ENCODE peak calls at places on chromosome 3, in five cellular contexts. E is H9, K is fibroblast of lung, B is IMR-90, S is colonic mucosa. D is an unnamed sample.

GRCh38 chr3:5205165-5205941 is 17.8 kb downstream of the EDEM1 start:
- DNase-seq in E (no peak), K (peak), B (peak), S (no peak), D (no peak)

GRCh38 chr3:80770106-80771079 is 991.1 kb downstream of the GBE1 start:
- DNase-seq in E (no peak), K (peak), B (no peak), S (no peak), D (no peak)

GRCh38 chr3:61444794-61445193 is 116.6 kb upstream of the PTPRG start:
- DNase-seq in E (no peak), K (no peak), B (no peak), S (no peak), D (no peak)

GRCh38 chr3:140206196-140207040 is 271.4 kb downstream of the CLSTN2 start:
- DNase-seq in E (peak), K (peak), B (peak), S (no peak), D (peak)

GRCh38 chr3:125435231-125435630 is 60.1 kb upstream of the ZNF148 start:
- DNase-seq in E (no peak), K (no peak), B (no peak), S (no peak), D (no peak)

GRCh38 chr3:113773381-113773780 is 26.5 kb downstream of the ATP6V1A start:
- DNase-seq in E (no peak), K (peak), B (peak), S (no peak), D (no peak)

GRCh38 chr3:22713936-22714335 is 489.2 kb upstream of the UBE2E2 start:
- DNase-seq in E (no peak), K (peak), B (peak), S (no peak), D (no peak)

GRCh38 chr3:194133661-194134230 is 2.2 kb upstream of the HES1 start:
- DNase-seq in E (peak), K (peak), B (peak), S (peak), D (peak)

GRCh38 chr3:141129049-141130038 is 78.2 kb downstream of the SPSB4 start:
- DNase-seq in E (no peak), K (no peak), B (no peak), S (no peak), D (no peak)

GRCh38 chr3:31204026-31204795 is 309.8 kb upstream of the GADL1 start:
- DNase-seq in E (no peak), K (no peak), B (no peak), S (no peak), D (no peak)

GRCh38 chr3:108388136-108389132 is 92.1 kb downstream of the HHLA2 start:
- DNase-seq in E (no peak), K (peak), B (no peak), S (no peak), D (no peak)

GRCh38 chr3:65786891-65787290 is 251.8 kb downstream of the MAGI1 start:
- DNase-seq in E (no peak), K (no peak), B (no peak), S (no peak), D (no peak)

GRCh38 chr3:167467848-167468611 is 5.8 kb downstream of the SERPINI2 start:
- DNase-seq in E (no peak), K (no peak), B (no peak), S (no peak), D (no peak)

GRCh38 chr3:12716605-12717121 is 42.4 kb downstream of the TMEM40 start:
- DNase-seq in E (no peak), K (peak), B (peak), S (no peak), D (no peak)

GRCh38 chr3:134363381-134363755 is 10.9 kb downstream of the AMOTL2 start:
- DNase-seq in E (no peak), K (no peak), B (no peak), S (no peak), D (no peak)

GRCh38 chr3:186097663-186098451 is 11.0 kb downstream of the ETV5 start:
- DNase-seq in E (peak), K (peak), B (peak), S (peak), D (peak)

GRCh38 chr3:4712109-4712508 is 219.0 kb downstream of the ITPR1 start:
- DNase-seq in E (no peak), K (peak), B (peak), S (peak), D (no peak)

GRCh38 chr3:136023264-136023978 is 57.9 kb downstream of the PPP2R3A start:
- DNase-seq in E (no peak), K (no peak), B (peak), S (no peak), D (no peak)

GRCh38 chr3:108305484-108306172 is 9.3 kb downstream of the HHLA2 start:
- DNase-seq in E (no peak), K (no peak), B (no peak), S (peak), D (no peak)

GRCh38 chr3:72661115-72661457 is 187.2 kb downstream of the SHQ1 start:
- DNase-seq in E (no peak), K (peak), B (peak), S (peak), D (no peak)

GRCh38 chr3:62300617-62301016 is 72.7 kb downstream of the FEZF2 start:
- DNase-seq in E (no peak), K (no peak), B (no peak), S (no peak), D (no peak)

GRCh38 chr3:71425491-71426071 is 157.9 kb downstream of the FOXP1 start:
- DNase-seq in E (no peak), K (peak), B (peak), S (no peak), D (no peak)

GRCh38 chr3:73292241-73292640 is 230.8 kb downstream of the EBLN2 start:
- DNase-seq in E (no peak), K (no peak), B (no peak), S (no peak), D (no peak)

GRCh38 chr3:185716436-185717090 is 108.3 kb downstream of the IGF2BP2 start:
- DNase-seq in E (no peak), K (no peak), B (no peak), S (peak), D (peak)

GRCh38 chr3:38404286-38404685 is 49.4 kb upstream of the ACVR2B start:
- DNase-seq in E (no peak), K (peak), B (peak), S (peak), D (peak)

GRCh38 chr3:49609314-49609713 is 55.0 kb downstream of the BSN start:
- DNase-seq in E (no peak), K (no peak), B (no peak), S (no peak), D (no peak)

GRCh38 chr3:35422826-35423601 is 216.3 kb upstream of the ARPP21 start:
- DNase-seq in E (no peak), K (peak), B (no peak), S (no peak), D (no peak)

GRCh38 chr3:173397161-173398110 is at the start of gene NLGN1:
- DNase-seq in E (peak), K (peak), B (peak), S (peak), D (peak)

GRCh38 chr3:39473452-39474125 is 6.1 kb downstream of the MOBP start:
- DNase-seq in E (peak), K (no peak), B (no peak), S (no peak), D (peak)

GRCh38 chr3:140276698-140277097 is 341.7 kb downstream of the CLSTN2 start:
- DNase-seq in E (peak), K (peak), B (peak), S (no peak), D (peak)

GRCh38 chr3:80470433-80470832 is 702.6 kb upstream of the ROBO1 start:
- DNase-seq in E (no peak), K (no peak), B (no peak), S (no peak), D (no peak)

GRCh38 chr3:115975353-115975752 is 352.0 kb downstream of the GAP43 start:
- DNase-seq in E (no peak), K (peak), B (peak), S (no peak), D (no peak)

GRCh38 chr3:194675081-194675640 is 3.2 kb upstream of the LSG1 start:
- DNase-seq in E (no peak), K (peak), B (no peak), S (no peak), D (no peak)

GRCh38 chr3:86800116-86800515 is 190.8 kb downstream of the VGLL3 start:
- DNase-seq in E (no peak), K (no peak), B (no peak), S (no peak), D (no peak)

GRCh38 chr3:86792316-86792715 is 198.6 kb downstream of the VGLL3 start:
- DNase-seq in E (no peak), K (peak), B (peak), S (no peak), D (no peak)

GRCh38 chr3:86797946-86798345 is 193.0 kb downstream of the VGLL3 start:
- DNase-seq in E (no peak), K (no peak), B (no peak), S (no peak), D (no peak)

GRCh38 chr3:86793786-86794185 is 197.2 kb downstream of the VGLL3 start:
- DNase-seq in E (no peak), K (peak), B (peak), S (no peak), D (no peak)

GRCh38 chr3:86794336-86795065 is 196.4 kb downstream of the VGLL3 start:
- DNase-seq in E (no peak), K (peak), B (peak), S (no peak), D (no peak)
- H3K27ac ChIP-seq in E (no peak), K (peak), B (peak), S (peak), D (peak)

GRCh38 chr3:11653298-11654055 is 9.8 kb upstream of the VGLL4 start:
- DNase-seq in E (no peak), K (no peak), B (no peak), S (no peak), D (peak)

GRCh38 chr3:11654166-11654565 is 10.5 kb upstream of the VGLL4 start:
- DNase-seq in E (no peak), K (no peak), B (no peak), S (no peak), D (peak)

GRCh38 chr3:11651900-11652299 is 8.2 kb upstream of the VGLL4 start:
- DNase-seq in E (no peak), K (peak), B (peak), S (no peak), D (no peak)

GRCh38 chr3:11658180-11658579 is 14.5 kb upstream of the VGLL4 start:
- DNase-seq in E (no peak), K (no peak), B (no peak), S (no peak), D (no peak)

GRCh38 chr3:11655188-11655928 is 11.6 kb upstream of the VGLL4 start:
- DNase-seq in E (peak), K (no peak), B (no peak), S (no peak), D (peak)
- TF ChIP-seq CTCF in E (peak), K (peak), B (peak), S (no peak), D (peak)

GRCh38 chr3:82496890-82497560 is 735.6 kb upstream of the GBE1 start:
- DNase-seq in E (peak), K (peak), B (no peak), S (no peak), D (peak)

GRCh38 chr3:82494977-82495489 is 733.6 kb upstream of the GBE1 start:
- DNase-seq in E (no peak), K (no peak), B (no peak), S (no peak), D (no peak)

GRCh38 chr3:82493858-82494257 is 732.4 kb upstream of the GBE1 start:
- DNase-seq in E (no peak), K (no peak), B (no peak), S (no peak), D (no peak)

GRCh38 chr3:82495655-82496054 is 734.2 kb upstream of the GBE1 start:
- DNase-seq in E (no peak), K (no peak), B (no peak), S (no peak), D (no peak)

GRCh38 chr3:82498186-82498585 is 736.7 kb upstream of the GBE1 start:
- DNase-seq in E (no peak), K (no peak), B (no peak), S (no peak), D (no peak)
- H3K9ac ChIP-seq in E (no peak), K (no peak), B (no peak), S (no peak), D (no peak)

DNA sequence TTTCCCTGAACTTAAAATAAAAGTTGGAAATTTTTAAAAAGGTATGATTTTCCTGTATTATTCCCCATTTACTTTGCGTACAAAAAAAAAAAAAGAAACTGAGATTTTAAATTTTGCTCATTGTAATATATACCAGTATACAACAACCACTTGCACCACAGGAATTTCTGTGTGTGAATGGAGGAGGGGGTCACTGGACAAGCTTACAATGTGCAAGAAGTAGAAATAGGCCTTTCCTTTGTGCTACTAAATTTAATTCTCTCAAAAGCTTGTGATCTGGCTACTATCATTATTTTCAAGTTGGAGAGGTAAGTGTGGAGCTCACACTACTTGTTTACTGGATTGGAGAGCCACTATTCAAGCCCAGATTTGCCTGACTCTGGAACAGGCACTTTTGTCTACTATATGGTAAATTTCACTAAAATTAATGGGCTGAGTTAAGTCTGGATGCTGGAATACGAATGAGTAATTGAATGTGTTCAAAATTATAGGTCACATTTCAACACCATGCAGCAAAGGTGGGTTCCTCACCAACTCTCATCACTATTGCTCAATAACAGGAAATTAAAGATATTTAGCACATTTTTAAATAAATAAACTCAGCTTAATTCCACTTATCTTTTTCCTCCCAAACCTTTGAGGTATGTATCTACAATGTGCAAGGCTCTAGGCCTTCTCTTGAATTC is 148.0 kb upstream of the MBNL1 start:
- DNase-seq in E (no peak), K (peak), B (no peak), S (no peak), D (no peak)
- H3K27ac ChIP-seq in E (no peak), K (peak), B (peak), S (no peak), D (no peak)

DNA sequence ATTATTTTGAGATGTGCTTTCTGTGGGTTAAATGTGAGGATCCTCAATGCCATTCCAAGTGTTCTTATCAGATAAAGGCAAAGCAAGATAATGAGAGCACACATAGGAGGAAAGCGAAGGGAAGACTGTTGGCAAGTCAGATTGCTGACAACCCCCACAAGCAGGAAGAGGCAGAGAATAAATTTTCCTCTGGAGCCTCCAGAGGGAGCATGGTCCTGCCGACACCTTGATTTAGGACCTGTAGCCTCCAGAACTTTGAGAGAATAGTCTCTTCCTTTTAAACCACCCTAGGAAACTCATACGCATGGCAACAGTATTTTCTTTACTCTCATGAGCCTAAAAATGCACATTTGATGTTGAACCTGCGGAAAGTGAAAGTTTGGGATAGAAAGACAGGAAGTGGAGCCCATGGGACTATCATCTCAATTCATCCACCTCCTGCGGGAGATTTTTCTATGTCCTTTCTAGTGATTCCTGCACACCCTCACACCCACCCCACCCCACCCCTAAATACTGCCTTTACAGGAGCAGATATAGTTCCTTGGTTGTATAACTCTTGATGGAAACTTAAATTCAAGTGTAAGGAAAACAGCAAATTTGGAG is 116.7 kb upstream of the LPP start:
- DNase-seq in E (peak), K (peak), B (peak), S (peak), D (peak)
- TF ChIP-seq CTCF in E (peak), K (peak), B (peak), S (peak), D (peak)

GRCh38 chr3:46908294-46908985 is 30.9 kb downstream of the PTH1R start:
- DNase-seq in E (no peak), K (peak), B (peak), S (no peak), D (no peak)

GRCh38 chr3:46910166-46910760 is 32.7 kb downstream of the PTH1R start:
- DNase-seq in E (no peak), K (no peak), B (no peak), S (no peak), D (no peak)

GRCh38 chr3:46908986-46909534 is 31.5 kb downstream of the PTH1R start:
- DNase-seq in E (no peak), K (no peak), B (no peak), S (no peak), D (no peak)

GRCh38 chr3:46907960-46908293 is 30.4 kb downstream of the PTH1R start:
- DNase-seq in E (no peak), K (no peak), B (no peak), S (no peak), D (no peak)

DNA sequence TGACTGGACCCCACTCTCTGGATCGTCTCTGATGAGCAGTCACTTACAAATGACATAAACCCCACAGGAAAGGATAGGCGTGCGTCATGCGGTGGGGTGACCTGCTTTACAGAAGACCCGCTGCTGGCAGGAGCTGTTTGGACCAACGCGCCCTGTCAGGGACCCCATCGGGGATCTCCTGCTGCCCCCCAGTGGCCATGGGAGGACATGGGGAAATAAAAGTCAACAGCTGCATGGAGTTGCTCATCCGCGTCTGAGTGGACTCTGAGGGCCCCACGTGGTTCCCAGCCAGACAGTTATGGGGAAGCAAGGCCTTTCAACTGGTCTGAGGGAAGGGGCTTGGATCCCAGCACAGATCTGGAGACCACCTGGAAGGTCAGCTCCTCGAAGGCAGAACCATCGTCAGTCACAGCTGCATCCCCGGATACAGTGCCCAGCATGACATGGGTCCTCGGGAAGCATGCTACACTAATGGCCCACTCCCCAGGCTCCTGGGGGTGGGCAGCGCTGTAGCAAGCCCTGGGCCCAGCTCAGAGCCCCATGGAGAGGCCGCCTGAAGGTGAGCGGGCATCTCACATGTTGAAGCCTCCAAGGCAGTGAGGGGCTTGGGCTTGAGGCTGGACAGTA is 32.1 kb downstream of the PTH1R start:
- DNase-seq in E (peak), K (peak), B (peak), S (peak), D (peak)
- H3K9ac ChIP-seq in E (no peak), K (no peak), B (no peak), S (no peak), D (no peak)

D was measured in endodermal cell.